ENCODE peak calls at places on chromosomes 5 and 9, in five cellular contexts. One of them, this sample, is unnamed.

GRCh38 chr9:108854094-108854493 is 1.7 kb downstream of the ACTL7B start:
- DNase-seq in breast epithelium: no peak
- DNase-seq in spleen: no peak
- DNase-seq in sigmoid colon: no peak
- DNase-seq in K562: peak; percentile 64
- DNase-seq in this sample: no peak

GRCh38 chr9:75892168-75892901 is 1.9 kb downstream of the PCSK5 start:
- DNase-seq in breast epithelium: no peak
- DNase-seq in spleen: no peak
- DNase-seq in sigmoid colon: peak; percentile 71
- DNase-seq in K562: no peak
- DNase-seq in this sample: peak; percentile 84

GRCh38 chr5:74412064-74412463 is 228.5 kb downstream of the ENC1 start:
- DNase-seq in breast epithelium: no peak
- DNase-seq in spleen: no peak
- DNase-seq in sigmoid colon: no peak
- DNase-seq in K562: no peak
- DNase-seq in this sample: no peak

GRCh38 chr5:111367081-111367480 is 142.9 kb downstream of the CAMK4 start:
- DNase-seq in breast epithelium: no peak
- DNase-seq in spleen: no peak
- DNase-seq in sigmoid colon: no peak
- DNase-seq in K562: no peak
- DNase-seq in this sample: no peak

GRCh38 chr9:99720455-99721050 is 101.1 kb upstream of the NR4A3 start:
- DNase-seq in breast epithelium: no peak
- DNase-seq in spleen: no peak
- DNase-seq in sigmoid colon: no peak
- DNase-seq in K562: no peak
- DNase-seq in this sample: no peak

GRCh38 chr9:17402309-17402708 is 176.6 kb upstream of the SH3GL2 start:
- DNase-seq in breast epithelium: no peak
- DNase-seq in spleen: no peak
- DNase-seq in sigmoid colon: no peak
- DNase-seq in K562: no peak
- DNase-seq in this sample: no peak

GRCh38 chr5:10091701-10092100 is 158.0 kb downstream of the ATPSCKMT start:
- DNase-seq in breast epithelium: no peak
- DNase-seq in spleen: no peak
- DNase-seq in sigmoid colon: no peak
- DNase-seq in K562: no peak
- DNase-seq in this sample: no peak

GRCh38 chr5:959581-960531 is 48.7 kb upstream of the NKD2 start:
- DNase-seq in breast epithelium: no peak
- DNase-seq in spleen: peak; percentile 54
- DNase-seq in sigmoid colon: no peak
- DNase-seq in K562: no peak
- DNase-seq in this sample: no peak

GRCh38 chr5:126007841-126008240 is 415.4 kb upstream of the GRAMD2B start:
- DNase-seq in breast epithelium: no peak
- DNase-seq in spleen: no peak
- DNase-seq in sigmoid colon: no peak
- DNase-seq in K562: no peak
- DNase-seq in this sample: no peak

GRCh38 chr5:126002222-126002897 is 420.8 kb upstream of the GRAMD2B start:
- DNase-seq in breast epithelium: no peak
- DNase-seq in spleen: no peak
- DNase-seq in sigmoid colon: no peak
- DNase-seq in K562: no peak
- DNase-seq in this sample: peak; percentile 41

GRCh38 chr5:126004636-126005035 is 418.6 kb upstream of the GRAMD2B start:
- DNase-seq in breast epithelium: no peak
- DNase-seq in spleen: no peak
- DNase-seq in sigmoid colon: no peak
- DNase-seq in K562: no peak
- DNase-seq in this sample: no peak

GRCh38 chr5:126000533-126000932 is 422.7 kb upstream of the GRAMD2B start:
- DNase-seq in breast epithelium: no peak
- DNase-seq in spleen: no peak
- DNase-seq in sigmoid colon: no peak
- DNase-seq in K562: no peak
- DNase-seq in this sample: no peak

DNA sequence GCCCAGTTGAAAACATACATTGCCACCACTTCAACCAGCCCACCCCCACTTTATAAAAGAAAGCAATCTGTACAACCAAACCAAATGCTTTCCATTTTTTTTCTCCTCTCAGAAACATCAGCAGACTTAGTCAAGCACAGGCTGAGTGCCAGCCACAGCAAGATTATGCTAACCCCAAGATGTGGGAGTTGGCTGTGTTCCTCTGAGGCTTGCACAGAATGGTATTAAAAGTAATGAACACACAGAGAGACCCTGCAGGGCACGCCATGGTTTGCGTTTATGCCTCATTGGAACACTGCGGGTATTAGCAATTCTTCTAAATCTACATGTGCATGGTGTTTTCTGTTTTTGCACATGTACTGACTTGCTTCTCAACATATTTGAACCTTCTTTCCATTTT is 419.9 kb upstream of the GRAMD2B start:
- DNase-seq in breast epithelium: no peak
- DNase-seq in spleen: no peak
- DNase-seq in sigmoid colon: no peak
- DNase-seq in K562: no peak
- DNase-seq in this sample: peak; percentile 22
- H3K27me3 ChIP-seq in breast epithelium: no peaks in the 10 kb centered on the region
- H3K27me3 ChIP-seq in spleen: no peaks in the 10 kb centered on the region
- H3K27me3 ChIP-seq in sigmoid colon: no peaks in the 10 kb centered on the region
- H3K27me3 ChIP-seq in K562: no peaks in the 10 kb centered on the region
- H3K27me3 ChIP-seq in this sample: no peaks in the 10 kb centered on the region

DNA sequence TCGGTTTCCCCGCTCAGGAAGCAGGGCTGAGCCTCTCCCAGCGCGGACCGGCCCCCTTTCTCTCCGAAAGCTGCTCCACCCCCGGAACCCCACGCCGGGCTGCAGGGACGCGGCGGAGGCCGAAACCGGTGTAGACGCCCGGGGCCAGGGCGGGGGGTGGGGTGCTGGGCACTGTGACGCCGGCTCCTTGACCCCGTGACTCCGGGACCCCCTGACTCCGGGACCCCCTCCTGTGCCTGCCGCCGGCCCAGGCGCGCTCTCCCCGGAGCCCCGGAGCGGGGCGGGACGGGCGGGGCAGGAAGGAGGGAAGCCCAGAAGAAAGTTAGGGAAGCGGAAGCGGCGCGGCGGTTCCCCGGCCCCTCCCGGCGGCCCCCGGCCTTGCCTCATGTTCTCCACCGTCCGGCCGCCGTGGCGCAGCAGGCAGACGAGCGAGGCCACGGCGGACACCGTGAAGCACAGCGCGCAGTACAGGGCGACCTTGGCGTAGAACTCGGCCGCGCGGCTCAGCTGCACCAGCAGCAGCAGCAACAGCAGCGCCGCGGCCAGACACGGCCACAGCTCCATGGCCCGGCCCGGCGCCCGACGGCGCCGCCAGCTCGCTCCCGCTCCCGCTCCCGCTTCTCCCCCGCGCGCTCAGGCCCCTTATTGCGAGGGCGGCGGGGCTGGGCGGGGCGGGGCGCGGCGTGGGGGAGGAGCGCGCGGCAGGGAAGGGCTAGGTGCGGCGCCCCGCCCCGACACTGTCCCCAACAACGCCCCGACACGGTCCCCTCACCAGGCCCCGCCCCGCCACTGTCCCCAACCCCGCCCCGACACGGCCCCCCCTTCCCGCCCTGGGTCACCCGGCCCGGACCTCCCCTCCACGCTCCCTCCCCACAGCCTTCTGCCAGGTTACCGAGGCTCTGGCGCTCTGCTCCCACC is at the start of gene AGPAT2:
- DNase-seq in breast epithelium: peak; percentile 79
- DNase-seq in spleen: peak; percentile 95
- DNase-seq in sigmoid colon: peak; percentile 83
- DNase-seq in K562: peak; percentile 99
- DNase-seq in this sample: peak; percentile 94
- TF ChIP-seq POLR2A in breast epithelium: no peak
- TF ChIP-seq POLR2A in spleen: peak; percentile 41
- TF ChIP-seq POLR2A in sigmoid colon: no peak
- TF ChIP-seq POLR2A in K562: peak; percentile 86
- TF ChIP-seq POLR2A in this sample: peak; percentile 72

GRCh38 chr5:160655717-160656116 is 196.3 kb downstream of the ATP10B start:
- DNase-seq in breast epithelium: no peak
- DNase-seq in spleen: no peak
- DNase-seq in sigmoid colon: no peak
- DNase-seq in K562: no peak
- DNase-seq in this sample: no peak
- TF ChIP-seq POLR2AphosphoS5 in breast epithelium: no peak
- TF ChIP-seq POLR2AphosphoS5 in spleen: no peak
- TF ChIP-seq POLR2AphosphoS5 in sigmoid colon: no peak
- TF ChIP-seq POLR2AphosphoS5 in K562: no peak
- TF ChIP-seq POLR2AphosphoS5 in this sample: no peak

GRCh38 chr9:126226991-126227937 is 99.4 kb upstream of the MVB12B start:
- DNase-seq in breast epithelium: no peak
- DNase-seq in spleen: no peak
- DNase-seq in sigmoid colon: no peak
- DNase-seq in K562: no peak
- DNase-seq in this sample: no peak
- H3K27me3 ChIP-seq in breast epithelium: no peaks in the 10 kb centered on the region
- H3K27me3 ChIP-seq in spleen: peaks cover 42% of the 10 kb centered on the region
- H3K27me3 ChIP-seq in sigmoid colon: peaks cover 10% of the 10 kb centered on the region
- H3K27me3 ChIP-seq in K562: peaks cover 43% of the 10 kb centered on the region
- H3K27me3 ChIP-seq in this sample: peaks cover 12% of the 10 kb centered on the region

GRCh38 chr5:150209020-150209635 is 19.3 kb downstream of the SLC6A7 start:
- DNase-seq in breast epithelium: no peak
- DNase-seq in spleen: no peak
- DNase-seq in sigmoid colon: no peak
- DNase-seq in K562: no peak
- DNase-seq in this sample: peak; percentile 85
- TF ChIP-seq POLR2A in breast epithelium: no peak
- TF ChIP-seq POLR2A in spleen: no peak
- TF ChIP-seq POLR2A in sigmoid colon: no peak
- TF ChIP-seq POLR2A in K562: no peak
- TF ChIP-seq POLR2A in this sample: peak; percentile 59

GRCh38 chr9:129408535-129409215 is 212.2 kb downstream of the C9orf50 start:
- DNase-seq in breast epithelium: no peak
- DNase-seq in spleen: peak; percentile 53
- DNase-seq in sigmoid colon: no peak
- DNase-seq in K562: no peak
- DNase-seq in this sample: peak; percentile 74

GRCh38 chr9:129413537-129414376 is 207.1 kb downstream of the C9orf50 start:
- DNase-seq in breast epithelium: peak; percentile 99
- DNase-seq in spleen: peak; percentile 100
- DNase-seq in sigmoid colon: peak; percentile 99
- DNase-seq in K562: peak; percentile 97
- DNase-seq in this sample: peak; percentile 100

GRCh38 chr9:129412814-129413536 is 207.9 kb downstream of the C9orf50 start:
- DNase-seq in breast epithelium: no peak
- DNase-seq in spleen: peak; percentile 88
- DNase-seq in sigmoid colon: peak; percentile 90
- DNase-seq in K562: no peak
- DNase-seq in this sample: peak; percentile 63

GRCh38 chr9:129414377-129415021 is 206.4 kb downstream of the C9orf50 start:
- DNase-seq in breast epithelium: no peak
- DNase-seq in spleen: peak; percentile 87
- DNase-seq in sigmoid colon: peak; percentile 82
- DNase-seq in K562: no peak
- DNase-seq in this sample: peak; percentile 82

GRCh38 chr9:129411501-129412175 is 209.3 kb downstream of the C9orf50 start:
- DNase-seq in breast epithelium: no peak
- DNase-seq in spleen: peak; percentile 75
- DNase-seq in sigmoid colon: no peak
- DNase-seq in K562: no peak
- DNase-seq in this sample: no peak
- TF ChIP-seq POLR2AphosphoS5 in breast epithelium: no peak
- TF ChIP-seq POLR2AphosphoS5 in spleen: no peak
- TF ChIP-seq POLR2AphosphoS5 in sigmoid colon: no peak
- TF ChIP-seq POLR2AphosphoS5 in K562: no peak
- TF ChIP-seq POLR2AphosphoS5 in this sample: no peak

DNA sequence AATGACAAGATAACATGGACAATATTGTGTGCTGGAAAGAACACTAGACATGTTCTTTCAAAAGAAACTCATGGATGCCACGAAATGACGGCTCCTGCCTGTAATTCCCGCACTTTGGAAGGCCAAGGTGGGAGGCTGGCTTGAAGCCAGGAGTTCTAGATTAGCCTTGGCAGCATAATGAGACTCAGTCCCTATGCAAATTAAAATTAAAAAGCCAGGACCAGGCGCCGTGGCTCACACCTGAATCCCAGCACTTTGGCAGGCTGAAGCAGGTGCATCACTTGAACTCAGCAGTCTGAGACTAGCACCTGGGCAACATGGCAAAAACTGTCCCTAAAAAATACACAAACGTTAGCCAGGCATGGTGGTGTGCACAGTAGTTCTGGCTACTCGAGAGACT is 814.2 kb downstream of the BRINP1 start:
- DNase-seq in breast epithelium: no peak
- DNase-seq in spleen: no peak
- DNase-seq in sigmoid colon: no peak
- DNase-seq in K562: no peak
- DNase-seq in this sample: no peak
- H3K27me3 ChIP-seq in breast epithelium: no peaks in the 10 kb centered on the region
- H3K27me3 ChIP-seq in spleen: no peaks in the 10 kb centered on the region
- H3K27me3 ChIP-seq in sigmoid colon: no peaks in the 10 kb centered on the region
- H3K27me3 ChIP-seq in K562: no peaks in the 10 kb centered on the region
- H3K27me3 ChIP-seq in this sample: no peaks in the 10 kb centered on the region

GRCh38 chr5:172658391-172658790 is 17.3 kb downstream of the NEURL1B start:
- DNase-seq in breast epithelium: no peak
- DNase-seq in spleen: peak; percentile 32
- DNase-seq in sigmoid colon: peak; percentile 61
- DNase-seq in K562: no peak
- DNase-seq in this sample: no peak

GRCh38 chr5:172659909-172660628 is 19.0 kb downstream of the NEURL1B start:
- DNase-seq in breast epithelium: no peak
- DNase-seq in spleen: peak; percentile 83
- DNase-seq in sigmoid colon: peak; percentile 98
- DNase-seq in K562: no peak
- DNase-seq in this sample: peak; percentile 65

GRCh38 chr5:172659570-172659908 is 18.5 kb downstream of the NEURL1B start:
- DNase-seq in breast epithelium: no peak
- DNase-seq in spleen: no peak
- DNase-seq in sigmoid colon: no peak
- DNase-seq in K562: no peak
- DNase-seq in this sample: no peak

GRCh38 chr5:172660974-172661373 is 19.9 kb downstream of the NEURL1B start:
- DNase-seq in breast epithelium: no peak
- DNase-seq in spleen: peak; percentile 17
- DNase-seq in sigmoid colon: peak; percentile 50
- DNase-seq in K562: no peak
- DNase-seq in this sample: no peak

GRCh38 chr5:172658869-172659513 is 17.9 kb downstream of the NEURL1B start:
- DNase-seq in breast epithelium: no peak
- DNase-seq in spleen: peak; percentile 41
- DNase-seq in sigmoid colon: peak; percentile 88
- DNase-seq in K562: no peak
- DNase-seq in this sample: no peak
- TF ChIP-seq POLR2A in breast epithelium: no peak
- TF ChIP-seq POLR2A in spleen: no peak
- TF ChIP-seq POLR2A in sigmoid colon: no peak
- TF ChIP-seq POLR2A in K562: no peak
- TF ChIP-seq POLR2A in this sample: no peak